ENCODE peak calls at places on chromosomes 7 and 10, in six cellular contexts. F is activated T-cell treated with anti-CD3 and anti-CD28 coated beads, Interleukin-2, amount 50 U/mL, for 1 hour; W is non-pigmented ciliary epithelial cell; K is skeletal muscle cell; L is stimulated activated CD8-positive, alpha-beta memory T cell treated with anti-CD3 and anti-CD28 coated beads, Interleukin-7, amount 100 ng/mL, for 24 hours; B is progenitor cell of endocrine pancreas. I is an unnamed sample.

GRCh38 chr10:123380491-123381085 is 226.4 kb downstream of the BUB3 start:
- DNase-seq in K (peak; percentile 1), W (no peak), L (no peak), F (no peak), B (no peak), I (no peak)

GRCh38 chr7:74373536-74373935 is 80.2 kb upstream of the GTF2IRD1 start:
- DNase-seq in K (no peak), F (no peak), W (no peak), B (no peak), L (no peak), I (no peak)

GRCh38 chr10:119871881-119872609 is 598 bp downstream of the MCMBP start:
- DNase-seq in B (peak; percentile 56), W (no peak), L (peak; percentile 21), F (peak; percentile 69), K (no peak), I (peak; percentile 62)

GRCh38 chr7:100358027-100358856 is at the start of gene PILRB:
- DNase-seq in F (no peak), L (no peak), K (no peak), W (no peak), B (no peak), I (no peak)

GRCh38 chr10:35564276-35564982 is 40.7 kb upstream of the GJD4 start:
- DNase-seq in L (no peak), W (no peak), B (no peak), K (no peak), F (no peak), I (peak; percentile 62)

GRCh38 chr10:124875596-124875995 is 66.3 kb upstream of the ZRANB1 start:
- DNase-seq in W (no peak), B (no peak), K (peak; percentile 1), L (no peak), F (no peak), I (no peak)

GRCh38 chr7:33444501-33444900 is 315.1 kb downstream of the BBS9 start:
- DNase-seq in B (no peak), F (no peak), K (peak; percentile 75), W (no peak), L (no peak), I (no peak)

GRCh38 chr7:36565792-36566356 is 158.4 kb downstream of the AOAH start:
- DNase-seq in B (no peak), L (no peak), W (no peak), K (no peak), F (no peak), I (no peak)

GRCh38 chr7:24829787-24830186 is 72.5 kb upstream of the GSDME start:
- DNase-seq in L (no peak), F (no peak), W (no peak), B (no peak), K (no peak), I (no peak)

GRCh38 chr7:31074403-31074802 is 22.3 kb downstream of the ADCYAP1R1 start:
- DNase-seq in W (no peak), B (no peak), L (no peak), K (no peak), F (no peak), I (peak; percentile 81)

GRCh38 chr7:300048-300447 is 10.1 kb downstream of the FOXL3 start:
- DNase-seq in W (no peak), F (no peak), K (no peak), L (no peak), B (no peak), I (no peak)

GRCh38 chr7:17506601-17507000 is 208.1 kb downstream of the AHR start:
- DNase-seq in B (no peak), K (no peak), W (no peak), L (no peak), F (no peak), I (no peak)

GRCh38 chr7:106450716-106451115 is 165.9 kb upstream of the NAMPT start:
- DNase-seq in F (no peak), L (no peak), B (no peak), K (no peak), W (no peak), I (no peak)

GRCh38 chr10:132812544-132812943 is 26.6 kb upstream of the NKX6-2 start:
- DNase-seq in B (no peak), F (no peak), K (no peak), W (no peak), L (no peak), I (no peak)

GRCh38 chr10:91415816-91416215 is 5.7 kb downstream of the HECTD2 start:
- DNase-seq in K (no peak), L (no peak), W (no peak), F (no peak), B (no peak), I (no peak)

GRCh38 chr10:64537931-64538330 is 1016.7 kb downstream of the REEP3 start:
- DNase-seq in F (no peak), W (no peak), B (no peak), K (no peak), L (no peak), I (no peak)

GRCh38 chr7:134730359-134730758 is 49.1 kb upstream of the CALD1 start:
- DNase-seq in F (no peak), W (no peak), B (no peak), L (no peak), K (no peak), I (no peak)

GRCh38 chr7:129308047-129308446 is 83.2 kb downstream of the AHCYL2 start:
- DNase-seq in F (no peak), B (no peak), K (no peak), W (no peak), L (no peak), I (peak; percentile 63)

GRCh38 chr7:150668472-150668911 is 17.0 kb upstream of the GIMAP2 start:
- DNase-seq in L (no peak), B (no peak), W (no peak), K (no peak), F (peak; percentile 57), I (no peak)

GRCh38 chr10:44961931-44962750 is 2.5 kb downstream of the RASSF4 start:
- DNase-seq in F (no peak), W (no peak), B (no peak), L (no peak), K (no peak), I (no peak)

GRCh38 chr10:35367991-35368390 is 31.7 kb downstream of the CCNY start:
- DNase-seq in W (no peak), L (no peak), K (no peak), B (no peak), F (no peak), I (no peak)

GRCh38 chr10:96740579-96741281 is 20.4 kb upstream of the PIK3AP1 start:
- DNase-seq in L (no peak), K (no peak), W (no peak), F (no peak), B (no peak), I (peak; percentile 70)

GRCh38 chr7:30659312-30659711 is 22.9 kb downstream of the CRHR2 start:
- DNase-seq in W (no peak), K (peak; percentile 3), F (no peak), L (no peak), B (no peak), I (no peak)

GRCh38 chr10:24463683-24464426 is 254.9 kb downstream of the KIAA1217 start:
- DNase-seq in B (no peak), W (no peak), K (peak; percentile 87), L (no peak), F (no peak), I (no peak)

GRCh38 chr10:104766341-104766740 is 125.3 kb downstream of the SORCS3 start:
- DNase-seq in W (no peak), B (no peak), L (no peak), F (no peak), K (no peak), I (no peak)